ENCODE peak calls at places on chromosome 4, in six cellular contexts. X is GM23248, R is HL-60, S is psoas muscle, P is MM.1S, M is uterus. O is an unnamed sample. For H3K27me3, the result is how much of the 10 kb centered on the place peaks cover.

GRCh38 chr4:47827339-47828047 is 10.4 kb downstream of the CORIN start:
- DNase-seq in X (no peak), R (no peak), S (no peak), P (no peak), M (no peak), O (peak)

GRCh38 chr4:45646885-45647598 is 476.8 kb downstream of the GABRG1 start:
- DNase-seq in X (no peak), R (no peak), S (no peak), P (no peak), M (no peak), O (no peak)

GRCh38 chr4:165668694-165669093 is 204.3 kb upstream of the TLL1 start:
- DNase-seq in X (no peak), R (no peak), S (no peak), P (no peak), M (no peak), O (no peak)

GRCh38 chr4:2944091-2944482 is 19.1 kb downstream of the NOP14 start:
- DNase-seq in X (no peak), R (no peak), S (no peak), P (no peak), M (no peak), O (no peak)

GRCh38 chr4:148737071-148737470 is 294.9 kb upstream of the NR3C2 start:
- DNase-seq in X (no peak), R (no peak), S (no peak), P (no peak), M (no peak), O (no peak)

GRCh38 chr4:86876894-86877685 is 15.1 kb downstream of the C4orf36 start:
- DNase-seq in X (no peak), R (no peak), S (no peak), P (no peak), M (no peak), O (no peak)

GRCh38 chr4:119210760-119211159 is 1.8 kb upstream of the USP53 start:
- DNase-seq in X (peak), R (no peak), S (no peak), P (no peak), M (no peak), O (no peak)

GRCh38 chr4:103008875-103009729 is 10.4 kb downstream of the SLC9B1 start:
- DNase-seq in X (peak), R (no peak), S (no peak), P (peak), M (no peak), O (peak)

GRCh38 chr4:146132445-146132844 is 43.1 kb upstream of the LSM6 start:
- DNase-seq in X (peak), R (no peak), S (no peak), P (peak), M (no peak), O (no peak)

GRCh38 chr4:46993075-46994006 is at the start of gene GABRA4:
- DNase-seq in X (peak), R (no peak), S (no peak), P (no peak), M (no peak), O (peak)

GRCh38 chr4:110643096-110643495 is 20.2 kb upstream of the PITX2 start:
- DNase-seq in X (no peak), R (no peak), S (no peak), P (no peak), M (no peak), O (no peak)
- H3K27me3 ChIP-seq in X (under half), R (under half), S (under half), P (under half), M (under half), O (half or more)

DNA sequence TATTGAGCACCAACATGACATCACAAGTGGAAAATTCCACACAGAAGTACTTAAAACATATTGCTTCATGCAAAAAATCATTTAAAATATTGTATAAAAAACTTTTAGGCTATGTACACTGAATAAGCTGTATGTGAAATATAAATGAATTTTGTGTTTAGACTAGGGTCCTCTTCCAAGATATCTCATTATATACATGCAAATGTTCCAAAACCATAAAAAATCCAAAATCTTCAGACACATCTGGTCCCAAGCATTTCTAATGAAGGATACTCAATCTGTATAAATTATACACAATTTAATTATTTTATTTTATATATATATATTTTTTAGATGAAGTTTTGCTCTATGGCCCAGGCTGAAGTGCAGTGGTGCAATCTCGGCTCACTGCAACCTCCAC is 10.1 kb upstream of the GSX2 start:
- DNase-seq in X (no peak), R (no peak), S (no peak), P (no peak), M (no peak), O (no peak)
- H3K27me3 ChIP-seq in X (under half), R (under half), S (under half), P (under half), M (under half), O (half or more)

DNA sequence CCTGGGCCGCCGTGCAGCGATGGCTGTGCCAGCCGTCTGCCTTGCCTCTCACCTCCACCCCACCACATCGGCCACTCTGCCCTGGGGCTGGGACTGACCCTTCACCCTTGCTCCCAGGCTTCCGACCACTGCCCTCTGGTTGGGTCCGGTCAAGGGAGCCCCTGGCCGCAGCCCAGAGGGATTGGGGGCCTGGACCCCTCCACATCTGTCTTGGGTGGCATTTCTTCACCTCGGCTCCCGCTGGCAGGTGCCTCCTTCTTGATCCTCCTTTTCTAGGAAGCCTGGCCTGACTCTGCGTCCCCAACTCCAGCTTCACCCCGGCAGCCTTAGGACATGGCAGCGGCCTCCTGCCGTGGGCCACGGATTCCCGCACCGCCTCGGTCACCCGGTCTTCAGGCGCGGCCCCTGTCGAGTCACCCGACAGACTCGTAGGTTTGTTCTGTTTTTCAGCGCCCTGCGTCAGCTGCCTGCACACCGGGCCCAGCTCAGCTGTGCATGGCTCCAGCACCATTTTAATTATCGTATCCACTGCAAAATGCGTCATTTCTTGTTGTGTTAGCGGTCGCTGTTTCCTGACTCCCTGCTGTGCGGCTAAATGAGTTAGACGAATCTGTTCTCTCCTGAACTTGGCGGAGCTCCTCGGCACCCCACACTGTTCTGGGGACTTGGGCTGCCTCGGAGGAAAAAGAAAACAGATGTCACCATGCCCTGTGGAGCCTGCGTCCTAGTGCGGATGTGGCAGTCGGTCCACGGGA is 124.0 kb downstream of the FAM53A start:
- DNase-seq in X (peak), R (no peak), S (no peak), P (no peak), M (no peak), O (no peak)
- H3K27me3 ChIP-seq in X (under half), R (under half), S (under half), P (under half), M (under half), O (under half)

GRCh38 chr4:65791111-65791806 is 121.0 kb upstream of the EPHA5 start:
- DNase-seq in X (no peak), R (no peak), S (no peak), P (no peak), M (no peak), O (no peak)
- H3K27me3 ChIP-seq in X (under half), R (under half), S (under half), P (under half), M (under half), O (under half)

GRCh38 chr4:173532725-173533511 is 2.9 kb upstream of the HAND2 start:
- DNase-seq in X (no peak), R (no peak), S (no peak), P (no peak), M (no peak), O (no peak)
- H3K27me3 ChIP-seq in X (under half), R (half or more), S (under half), P (under half), M (under half), O (under half)

GRCh38 chr4:37447886-37448285 is 203.3 kb downstream of the NWD2 start:
- DNase-seq in X (peak), R (no peak), S (no peak), P (no peak), M (no peak), O (no peak)
- H3K27me3 ChIP-seq in X (under half), R (under half), S (under half), P (under half), M (under half), O (half or more)

GRCh38 chr4:7195546-7196282 is 3.4 kb downstream of the SORCS2 start:
- DNase-seq in X (peak), R (no peak), S (no peak), P (no peak), M (no peak), O (no peak)

GRCh38 chr4:7195138-7195510 is 2.8 kb downstream of the SORCS2 start:
- DNase-seq in X (no peak), R (no peak), S (no peak), P (no peak), M (no peak), O (no peak)

GRCh38 chr4:7193040-7193958 is 961 bp downstream of the SORCS2 start:
- DNase-seq in X (peak), R (no peak), S (no peak), P (no peak), M (no peak), O (peak)

GRCh38 chr4:7196283-7196651 is 3.9 kb downstream of the SORCS2 start:
- DNase-seq in X (no peak), R (no peak), S (no peak), P (no peak), M (no peak), O (no peak)

GRCh38 chr4:7194251-7195137 is 2.2 kb downstream of the SORCS2 start:
- DNase-seq in X (peak), R (no peak), S (no peak), P (no peak), M (no peak), O (peak)
- H3K27me3 ChIP-seq in X (under half), R (under half), S (under half), P (half or more), M (under half), O (under half)

O was measured in WERI-Rb-1.